ENCODE peak calls at places on chromosomes 12 and 14, in nine cellular contexts. L is mucosa of descending colon; Y is HCT116; A is OCI-LY7; H is astrocyte of the spinal cord; N is CD8-positive, alpha-beta memory T cell; O is fibroblast of lung; K is neuronal stem cell; W is AG10803. Q is an unnamed sample.

GRCh38 chr12:88932457-88932856 is 352.2 kb upstream of the KITLG start:
- DNase-seq in H (no peak), L (no peak), N (no peak), A (no peak), W (no peak), Y (no peak), O (no peak), K (no peak), Q (no peak)

GRCh38 chr12:1593232-1594044 is 943 bp downstream of the FBXL14 start:
- DNase-seq in W (no peak), N (peak), H (peak), K (no peak), L (peak), Y (no peak), A (peak), O (peak), Q (no peak)

GRCh38 chr12:1518763-1519516 is 75.4 kb downstream of the FBXL14 start:
- DNase-seq in A (no peak), K (no peak), N (no peak), W (peak), Y (peak), L (no peak), H (peak), O (peak), Q (peak)

GRCh38 chr12:117850048-117850447 is 118.7 kb downstream of the KSR2 start:
- DNase-seq in A (peak), K (peak), W (peak), H (peak), L (peak), Y (peak), O (peak), N (no peak), Q (no peak)

GRCh38 chr12:104549820-104550480 is 93.2 kb downstream of the CHST11 start:
- DNase-seq in N (no peak), H (no peak), Y (peak), K (no peak), L (no peak), O (peak), W (peak), A (peak), Q (no peak)

GRCh38 chr12:23025372-23026021 is 400.5 kb downstream of the ETNK1 start:
- DNase-seq in O (no peak), K (no peak), W (no peak), Y (no peak), N (no peak), A (peak), H (no peak), L (no peak), Q (no peak)

GRCh38 chr12:114809132-114809531 is 125.2 kb upstream of the TBX3 start:
- DNase-seq in O (no peak), A (no peak), W (no peak), K (no peak), N (no peak), Y (no peak), L (no peak), H (no peak), Q (no peak)

GRCh38 chr14:85813040-85813439 is 283.1 kb downstream of the FLRT2 start:
- DNase-seq in A (no peak), O (no peak), K (no peak), Y (no peak), H (no peak), W (no peak), N (no peak), L (no peak), Q (no peak)

GRCh38 chr12:29073631-29074239 is 75.3 kb upstream of the FAR2 start:
- DNase-seq in A (peak), L (peak), K (no peak), O (peak), H (peak), W (peak), Y (peak), N (no peak), Q (peak)

GRCh38 chr14:51008416-51008815 is 64.1 kb upstream of the PYGL start:
- DNase-seq in H (no peak), Y (no peak), K (no peak), O (no peak), W (no peak), N (no peak), L (no peak), A (no peak), Q (no peak)

GRCh38 chr14:71752111-71752738 is 180.0 kb upstream of the RGS6 start:
- DNase-seq in O (no peak), N (no peak), H (no peak), L (no peak), W (no peak), Y (no peak), A (no peak), K (no peak), Q (no peak)

GRCh38 chr14:71754422-71755095 is 177.7 kb upstream of the RGS6 start:
- DNase-seq in O (no peak), A (no peak), Y (peak), H (no peak), N (no peak), K (no peak), L (no peak), W (no peak), Q (no peak)

GRCh38 chr14:71751264-71751663 is 181.0 kb upstream of the RGS6 start:
- DNase-seq in A (no peak), K (no peak), L (no peak), N (no peak), H (no peak), O (peak), W (no peak), Y (no peak), Q (no peak)

GRCh38 chr14:71753976-71754375 is 178.3 kb upstream of the RGS6 start:
- DNase-seq in N (no peak), Y (no peak), H (no peak), W (no peak), O (no peak), L (no peak), K (no peak), A (no peak), Q (no peak)

GRCh38 chr14:71753126-71753830 is 179.0 kb upstream of the RGS6 start:
- DNase-seq in K (peak), O (peak), W (peak), L (peak), H (peak), A (peak), N (peak), Y (peak), Q (peak)
- H3K4me3 ChIP-seq in K (no peak), O (peak), W (peak), L (no peak), H (no peak), A (no peak), N (no peak), Y (no peak), Q (no peak)

GRCh38 chr12:109762071-109762672 is 48.5 kb downstream of the FAM222A start:
- DNase-seq in A (no peak), O (no peak), W (no peak), L (no peak), H (no peak), N (no peak), K (no peak), Y (no peak), Q (no peak)
- H3K4me3 ChIP-seq in A (no peak), O (no peak), W (no peak), L (no peak), H (no peak), N (no peak), K (no peak), Y (no peak), Q (no peak)

GRCh38 chr12:54300267-54300731 is 516 bp downstream of the NFE2 start:
- DNase-seq in W (no peak), H (no peak), N (no peak), O (no peak), A (no peak), K (no peak), Y (no peak), L (no peak), Q (no peak)
- H3K4me3 ChIP-seq in W (peak), H (peak), N (no peak), O (peak), A (no peak), K (no peak), Y (peak), L (no peak), Q (peak)

GRCh38 chr14:24818823-24819341 is 184.9 kb upstream of the GZMB start:
- DNase-seq in H (no peak), A (no peak), L (no peak), N (no peak), Y (no peak), W (no peak), K (no peak), O (no peak), Q (no peak)

GRCh38 chr14:24818054-24818822 is 184.2 kb upstream of the GZMB start:
- DNase-seq in Y (no peak), L (peak), H (peak), O (peak), K (no peak), A (no peak), W (no peak), N (no peak), Q (no peak)

GRCh38 chr14:24816011-24816928 is 182.3 kb upstream of the GZMB start:
- DNase-seq in W (peak), O (peak), K (no peak), L (peak), H (no peak), Y (no peak), N (no peak), A (no peak), Q (no peak)

GRCh38 chr14:24816929-24817637 is 183.1 kb upstream of the GZMB start:
- DNase-seq in Y (no peak), A (no peak), W (no peak), O (no peak), H (no peak), L (peak), K (no peak), N (no peak), Q (no peak)

DNA sequence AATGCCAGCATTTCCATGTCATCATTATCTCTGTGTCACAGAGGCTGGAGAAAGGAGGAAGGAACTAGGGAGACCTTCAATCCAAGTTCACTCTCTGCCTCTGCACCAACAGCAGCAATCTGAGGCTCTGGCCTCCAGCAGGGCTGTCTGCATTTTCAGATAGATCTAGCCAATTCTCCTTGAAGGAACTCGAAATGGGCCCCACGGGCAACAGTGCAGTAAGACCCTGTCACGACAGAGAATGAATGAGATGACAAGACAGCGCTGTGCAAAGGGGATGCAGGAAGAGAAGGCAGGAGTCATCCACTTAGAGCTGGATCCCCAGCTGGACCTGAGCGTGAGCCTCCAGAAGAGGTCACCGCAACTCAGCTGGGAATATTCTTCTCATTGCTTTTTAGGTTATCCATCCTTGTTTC is 183.7 kb upstream of the GZMB start:
- DNase-seq in W (peak), O (no peak), N (no peak), A (no peak), Y (no peak), K (no peak), L (peak), H (no peak), Q (no peak)
- H3K4me3 ChIP-seq in W (no peak), O (no peak), N (no peak), A (no peak), Y (no peak), K (no peak), L (no peak), H (no peak), Q (no peak)

Q was measured in AG04450.